ENCODE peak calls at places on chromosomes 16 and 17, in four cellular contexts. C, P, S and Q are unnamed samples.

GRCh38 chr17:72730091-72730490 is 362.4 kb downstream of the SLC39A11 start:
- DNase-seq in P (no peak), C (no peak), S (no peak), Q (no peak)

GRCh38 chr17:66855204-66855603 is 20.3 kb downstream of the CACNG5 start:
- DNase-seq in C (no peak), P (no peak), S (peak), Q (no peak)

GRCh38 chr16:50371936-50372595 is 3.3 kb upstream of the BRD7 start:
- DNase-seq in S (peak), P (no peak), C (no peak), Q (no peak)

GRCh38 chr17:57302690-57303089 is 46.4 kb downstream of the MSI2 start:
- DNase-seq in C (no peak), P (no peak), S (no peak), Q (no peak)

GRCh38 chr17:21318439-21318838 is 33.9 kb downstream of the MAP2K3 start:
- DNase-seq in P (no peak), C (peak), S (no peak), Q (no peak)

GRCh38 chr17:5619088-5619740 is 34.9 kb upstream of the NLRP1 start:
- DNase-seq in P (no peak), S (peak), C (no peak), Q (peak)

GRCh38 chr17:17151962-17152361 is 54.2 kb downstream of the PLD6 start:
- DNase-seq in S (peak), C (peak), P (peak), Q (no peak)

GRCh38 chr17:48995871-48996695 is 1.1 kb upstream of the IGF2BP1 start:
- DNase-seq in C (no peak), P (no peak), S (no peak), Q (no peak)

GRCh38 chr17:67246648-67247415 is 1.8 kb upstream of the HELZ start:
- DNase-seq in S (peak), C (peak), P (peak), Q (peak)

GRCh38 chr16:54633943-54634362 is 296.7 kb upstream of the IRX5 start:
- DNase-seq in P (no peak), S (no peak), C (no peak), Q (no peak)

GRCh38 chr16:65069090-65069489 is 52.8 kb downstream of the CDH11 start:
- DNase-seq in C (no peak), P (peak), S (no peak), Q (no peak)

GRCh38 chr16:86122681-86123342 is 223.8 kb downstream of the IRF8 start:
- DNase-seq in S (no peak), C (no peak), P (no peak), Q (no peak)

GRCh38 chr16:20137909-20138308 is 64.2 kb upstream of the GPR139 start:
- DNase-seq in S (no peak), C (no peak), P (no peak), Q (no peak)

GRCh38 chr16:11200523-11201063 is 55.4 kb downstream of the SOCS1 start:
- DNase-seq in S (peak), C (no peak), P (no peak), Q (no peak)

GRCh38 chr16:8677481-8677880 is 3.1 kb downstream of the ABAT start:
- DNase-seq in S (no peak), P (no peak), C (no peak), Q (no peak)

GRCh38 chr16:81443688-81444447 is 740 bp upstream of the CMIP start:
- DNase-seq in C (peak), P (no peak), S (no peak), Q (no peak)

GRCh38 chr16:49492896-49493620 is 119.5 kb downstream of the C16orf78 start:
- DNase-seq in S (no peak), C (no peak), P (no peak), Q (no peak)

GRCh38 chr16:526181-527014 is 1.1 kb upstream of the CAPN15 start:
- DNase-seq in S (peak), C (no peak), P (no peak), Q (no peak)

GRCh38 chr16:19167710-19168172 is 299 bp upstream of the SYT17 start:
- DNase-seq in P (peak), C (peak), S (peak), Q (peak)

GRCh38 chr16:81431554-81432353 is 12.9 kb upstream of the CMIP start:
- DNase-seq in P (peak), C (no peak), S (no peak), Q (no peak)

GRCh38 chr17:50961282-50962220 is 95.4 kb upstream of the TOB1 start:
- DNase-seq in C (no peak), S (no peak), P (no peak), Q (no peak)

GRCh38 chr17:58525239-58525638 is 10.8 kb upstream of the MTMR4 start:
- DNase-seq in S (no peak), P (peak), C (no peak), Q (no peak)

GRCh38 chr17:79789943-79790804 is 6.7 kb downstream of the CBX8 start:
- DNase-seq in C (peak), S (peak), P (no peak), Q (peak)

GRCh38 chr16:27273670-27274522 is 5.3 kb upstream of the NSMCE1 start:
- DNase-seq in S (no peak), C (no peak), P (peak), Q (peak)

DNA sequence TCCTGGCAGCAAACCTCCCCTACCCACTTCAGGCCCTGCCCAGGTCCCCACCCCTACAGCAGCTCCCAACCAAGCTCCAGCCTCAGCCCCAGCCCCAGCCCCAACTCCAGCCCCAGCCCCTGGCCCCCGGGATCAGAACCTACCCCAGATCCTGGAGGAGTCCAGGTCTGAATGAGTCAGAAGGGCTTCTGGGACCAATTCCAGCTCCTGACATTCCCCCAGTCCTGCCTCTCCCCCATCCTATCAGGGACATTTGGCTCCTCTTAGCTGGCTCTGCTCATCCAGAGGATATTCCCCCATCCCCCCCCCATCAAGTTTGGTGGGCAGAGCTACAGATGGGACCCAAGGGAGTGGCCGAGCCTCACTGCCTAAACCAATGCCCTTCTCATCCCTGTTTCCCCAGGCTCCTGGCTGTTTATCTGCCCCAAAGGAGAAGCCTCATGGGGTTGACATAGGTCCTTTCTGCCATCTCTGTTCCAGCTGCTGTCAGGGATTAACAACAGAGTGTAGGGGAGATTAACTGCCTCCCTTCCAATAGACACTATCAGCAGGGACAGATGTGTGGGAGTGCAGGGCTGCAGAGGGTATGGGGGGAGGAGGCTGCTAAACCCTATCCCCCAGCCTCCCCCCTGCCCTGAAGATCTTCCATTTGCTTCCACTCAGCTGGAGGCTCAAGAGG is 16.5 kb downstream of the CNTNAP1 start:
- DNase-seq in C (no peak), S (no peak), P (no peak), Q (no peak)
- TF ChIP-seq CTCF in C (no peak), S (no peak), P (no peak), Q (no peak)

GRCh38 chr17:250487-251300 is 69.2 kb upstream of the DOC2B start:
- DNase-seq in S (no peak), P (no peak), C (peak), Q (no peak)
- TF ChIP-seq CTCF in S (no peak), P (no peak), C (no peak), Q (no peak)

DNA sequence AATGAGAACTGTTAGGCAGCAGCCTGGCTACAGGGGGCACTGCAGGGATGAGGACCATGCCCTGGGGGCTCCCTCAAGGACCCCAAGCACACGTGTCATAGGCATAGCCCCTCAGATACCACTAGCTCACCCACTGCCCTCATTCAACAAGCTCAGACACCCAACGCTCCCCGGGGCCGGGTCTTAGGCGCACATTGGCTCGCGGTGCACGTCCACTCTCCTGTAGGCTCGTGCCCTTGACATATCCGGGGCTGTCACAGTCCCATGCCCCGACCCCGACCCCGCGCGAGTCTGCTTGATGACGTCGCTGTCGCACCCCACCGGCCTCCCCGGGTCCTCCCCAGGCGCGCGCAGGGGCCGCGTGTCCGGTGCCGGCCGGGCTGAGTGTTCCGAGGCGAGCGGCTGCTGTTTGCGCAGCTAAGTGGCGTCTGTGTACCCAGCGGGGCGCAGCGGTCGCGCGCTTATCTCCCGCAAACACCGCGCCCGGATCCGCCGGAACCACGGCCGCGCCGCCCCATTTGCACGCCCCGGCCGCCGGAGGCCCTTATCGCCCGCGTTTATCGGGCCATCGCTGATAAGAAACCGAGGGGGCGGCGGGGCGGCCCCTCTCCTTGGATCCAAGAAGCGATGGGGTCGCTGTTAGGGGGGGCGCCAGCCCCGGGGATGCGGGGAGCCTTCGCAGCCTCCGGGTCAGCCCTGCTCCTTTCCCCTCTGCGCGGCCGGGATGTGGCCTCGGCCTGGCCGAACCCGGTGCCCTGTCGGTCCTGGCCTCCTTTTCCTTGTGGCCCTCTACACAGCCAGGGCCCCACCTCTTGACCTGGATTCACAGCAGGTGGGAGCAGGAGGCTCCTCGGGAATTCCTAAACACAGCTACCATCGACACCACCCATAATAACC is 20.7 kb upstream of the NAGS start:
- DNase-seq in P (no peak), S (no peak), C (no peak), Q (no peak)
- TF ChIP-seq CTCF in P (peak), S (no peak), C (no peak), Q (no peak)

DNA sequence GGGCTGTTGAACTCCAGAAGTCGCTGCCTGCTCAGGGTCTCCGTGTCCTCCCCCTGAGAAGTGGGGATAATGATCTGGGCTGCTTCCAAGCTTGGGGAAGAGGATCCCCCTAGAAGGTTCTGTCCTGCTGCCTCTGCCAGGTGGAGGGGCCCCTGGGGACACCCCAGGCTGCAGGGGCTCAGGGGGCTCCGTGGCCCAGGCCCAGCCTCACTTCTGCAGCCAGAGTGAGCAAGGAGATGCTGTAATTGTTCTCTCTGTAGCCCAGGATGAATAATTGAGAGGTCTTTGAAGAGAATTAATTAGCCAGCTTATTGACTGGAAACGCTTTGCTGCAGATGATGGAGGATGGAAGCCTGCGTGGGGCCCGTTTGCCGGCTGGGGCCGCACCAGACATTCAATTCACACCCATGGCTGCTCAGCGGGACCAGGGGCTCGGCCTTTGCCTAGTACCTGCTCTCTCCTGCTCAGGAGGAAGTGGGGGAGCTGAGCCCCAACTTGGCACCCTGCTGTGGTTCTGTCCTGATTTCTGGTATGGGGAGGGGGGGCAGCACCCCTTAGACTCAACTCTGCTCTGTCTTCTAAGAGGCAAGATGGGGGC is 38.6 kb downstream of the TMEM235 start:
- DNase-seq in P (no peak), S (no peak), C (no peak), Q (no peak)
- TF ChIP-seq CTCF in P (no peak), S (no peak), C (no peak), Q (no peak)

DNA sequence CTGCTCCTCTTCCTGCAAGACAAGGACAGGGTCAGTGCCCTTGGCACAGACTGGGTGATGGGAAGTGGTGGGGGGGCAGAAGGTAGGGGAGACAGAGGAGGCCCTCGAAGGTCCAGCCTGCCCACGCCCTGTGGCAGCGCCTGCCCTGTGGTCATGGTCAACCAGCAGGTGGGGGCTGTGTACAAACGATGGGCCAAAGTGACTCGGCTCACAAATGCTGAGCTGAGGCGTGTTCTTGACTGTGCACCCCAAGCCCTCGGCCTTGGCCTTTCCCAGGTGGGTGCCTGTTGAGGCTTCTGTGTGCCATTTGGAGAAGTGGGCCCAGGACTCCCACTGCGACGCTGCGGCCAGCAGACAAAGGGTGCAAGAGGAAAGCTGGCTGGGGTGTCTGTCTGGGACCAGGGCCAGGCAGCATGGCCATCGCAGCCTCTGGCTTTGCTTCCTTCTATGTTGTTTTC is 22.6 kb downstream of the MXRA7 start:
- DNase-seq in C (peak), P (no peak), S (no peak), Q (no peak)
- TF ChIP-seq CTCF in C (no peak), P (peak), S (no peak), Q (no peak)

DNA sequence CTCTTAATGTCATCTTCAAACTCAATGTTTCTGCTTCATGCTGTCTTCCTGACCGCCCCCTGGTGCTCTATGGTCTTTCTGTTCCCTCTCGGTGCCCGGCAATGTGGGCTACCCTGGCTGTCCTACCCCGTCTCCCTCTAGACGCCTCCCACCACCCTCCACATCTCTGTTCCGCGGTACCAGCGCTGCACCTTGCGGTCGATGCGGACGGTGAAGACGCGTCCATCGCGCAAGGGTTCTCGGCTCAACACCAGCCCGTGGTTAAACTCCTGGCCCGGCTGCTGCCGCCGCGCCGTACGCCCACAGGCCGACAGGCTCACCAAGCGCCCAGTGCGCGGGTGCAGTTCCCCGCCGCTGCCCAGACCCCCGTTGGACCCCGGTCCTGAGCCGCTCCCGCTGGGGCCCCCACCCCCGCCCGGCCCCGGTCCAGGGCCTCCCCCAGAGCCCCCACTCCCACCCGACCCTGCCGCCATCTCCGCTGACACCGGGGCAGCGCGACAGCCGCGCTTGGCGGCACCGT is at the start of gene NEURL4:
- DNase-seq in S (peak), P (peak), C (no peak), Q (no peak)
- TF ChIP-seq CTCF in S (no peak), P (peak), C (no peak), Q (no peak)

DNA sequence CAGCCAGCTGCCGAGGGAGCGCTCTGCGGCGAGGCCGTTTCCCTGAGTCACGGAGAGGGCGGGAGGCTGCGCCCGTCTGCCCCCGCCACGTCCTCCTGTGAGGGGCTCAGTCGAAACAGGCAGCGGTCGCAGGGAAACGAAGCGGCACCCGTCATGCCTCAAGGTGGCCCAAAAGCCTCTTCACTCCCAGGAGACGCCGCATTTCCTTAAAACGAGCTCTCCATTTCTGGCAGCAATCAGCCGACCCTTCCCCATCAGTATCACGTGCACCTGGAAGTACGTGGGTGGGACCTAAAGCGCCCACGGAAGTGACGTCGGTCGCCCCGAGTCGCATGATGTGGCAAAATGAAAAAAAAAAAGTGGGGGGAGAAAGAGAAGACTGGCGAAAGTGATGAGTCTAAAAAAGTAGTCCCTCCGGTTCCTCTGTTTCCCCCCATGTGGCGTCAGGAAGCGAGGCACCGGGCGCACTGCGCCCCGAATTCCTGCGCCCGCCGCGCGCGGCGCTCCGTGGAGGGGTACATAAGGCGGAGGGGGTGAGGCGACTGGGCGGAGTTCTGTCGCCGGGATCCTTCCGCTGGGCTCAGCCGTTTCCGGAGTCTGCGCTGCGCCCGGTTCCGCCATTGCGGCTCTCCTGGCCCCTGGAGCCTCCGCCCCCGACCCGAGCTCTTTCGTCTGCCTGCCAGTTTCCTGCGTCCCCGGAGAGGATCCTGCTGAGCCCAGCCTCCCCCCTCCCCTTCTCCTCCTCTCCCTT is at the start of gene CLTC:
- DNase-seq in C (peak), P (peak), S (peak), Q (peak)
- TF ChIP-seq CTCF in C (no peak), P (no peak), S (no peak), Q (no peak)

DNA sequence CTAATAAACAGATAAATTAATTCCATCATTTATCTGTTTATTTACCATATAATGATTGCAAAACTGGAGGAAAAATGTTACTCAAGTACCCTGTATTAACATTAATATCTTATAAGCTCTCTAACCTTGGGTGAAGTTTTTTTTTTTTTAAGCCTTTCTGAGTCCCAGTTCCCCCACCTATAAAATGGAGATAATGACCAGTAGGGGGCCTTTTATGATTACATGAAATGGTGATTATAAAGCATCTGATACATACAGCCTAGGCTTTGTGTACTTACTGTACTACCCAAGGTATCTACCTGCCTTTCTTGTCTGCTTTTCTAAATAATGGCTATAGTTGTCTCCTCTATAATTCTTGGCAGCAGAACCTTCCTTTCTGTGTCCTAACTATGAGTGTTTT is 22.6 kb downstream of the LRRC36 start:
- DNase-seq in S (peak), P (no peak), C (no peak), Q (no peak)
- TF ChIP-seq CTCF in S (peak), P (peak), C (no peak), Q (peak)

DNA sequence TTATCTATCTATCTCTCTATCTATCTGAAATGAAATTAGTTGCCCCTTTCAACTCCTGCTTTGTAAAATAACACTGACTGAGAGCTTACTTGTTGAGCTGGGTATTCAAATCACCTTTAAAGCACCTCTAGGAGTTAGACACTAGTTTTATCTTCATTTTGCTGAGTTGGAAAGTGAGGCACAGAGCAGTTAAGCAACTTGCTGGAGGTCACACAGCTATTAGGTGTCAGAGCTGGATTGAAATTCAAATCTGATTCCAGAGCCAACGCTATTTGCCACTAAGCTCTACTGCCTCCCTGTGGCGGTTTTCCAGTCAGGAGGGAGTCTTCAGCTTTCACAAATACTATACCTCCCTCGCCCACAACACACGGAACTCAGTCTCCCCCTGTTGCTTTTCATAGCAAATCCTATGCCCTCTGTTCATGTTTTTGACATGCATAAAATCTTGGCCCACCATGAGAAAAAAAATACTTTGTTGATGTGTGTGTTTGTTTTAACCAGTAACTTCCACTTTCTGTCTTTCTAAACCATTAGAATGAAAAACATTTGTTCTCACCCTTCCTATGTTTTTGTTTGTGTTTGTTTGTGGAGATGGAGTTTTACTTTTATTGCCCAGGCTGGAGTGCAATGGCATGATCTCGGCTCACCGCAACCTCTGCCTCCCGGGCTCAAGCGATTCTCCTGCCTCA is 74.8 kb upstream of the SMURF2 start:
- DNase-seq in S (peak), C (no peak), P (peak), Q (no peak)
- TF ChIP-seq CTCF in S (peak), C (peak), P (peak), Q (no peak)

GRCh38 chr16:70460737-70461261 is 6.4 kb downstream of the FCSK start:
- DNase-seq in C (no peak), P (no peak), S (peak), Q (no peak)
- TF ChIP-seq CTCF in C (no peak), P (no peak), S (no peak), Q (no peak)